ENCODE peak calls at places on chromosomes 5 and 9, in seven cellular contexts. E is HuH-7, S is T follicular helper cell, V is stomach, L is fibroblast of the aortic adventitia, W is AG04450, T is mesothelial cell of epicardium. X is an unnamed sample.

GRCh38 chr9:124260769-124261603 is 3.2 kb downstream of the NEK6 start:
- DNase-seq in T (no peak), S (no peak), W (no peak), L (peak; percentile 82), E (no peak), V (peak; percentile 40), X (peak; percentile 83)

GRCh38 chr5:21142791-21143190 is 1154.8 kb upstream of the CDH18 start:
- DNase-seq in T (no peak), V (no peak), L (no peak), W (no peak), E (no peak), S (no peak), X (no peak)

GRCh38 chr5:14182761-14183160 is 39.6 kb downstream of the TRIO start:
- DNase-seq in T (no peak), V (no peak), E (no peak), L (no peak), S (no peak), W (no peak), X (no peak)

GRCh38 chr9:134062461-134063087 is 5.3 kb downstream of the BRD3 start:
- DNase-seq in E (no peak), T (no peak), S (no peak), V (no peak), W (no peak), L (no peak), X (no peak)

GRCh38 chr5:159210306-159210722 is 961 bp upstream of the RNF145 start:
- DNase-seq in S (no peak), W (no peak), L (no peak), T (no peak), E (peak; percentile 59), V (no peak), X (no peak)

GRCh38 chr5:178356459-178356872 is 123.9 kb upstream of the PHYKPL start:
- DNase-seq in S (no peak), L (no peak), E (no peak), W (no peak), V (peak; percentile 49), T (peak; percentile 64), X (no peak)

GRCh38 chr5:171295299-171295698 is 13.7 kb upstream of the TLX3 start:
- DNase-seq in E (no peak), S (no peak), V (no peak), W (no peak), T (no peak), L (no peak), X (peak; percentile 41)

GRCh38 chr9:111598730-111599091 is 736 bp downstream of the PTGR1 start:
- DNase-seq in W (no peak), L (peak; percentile 60), E (peak; percentile 38), T (peak; percentile 44), V (peak; percentile 41), S (no peak), X (peak; percentile 44)

GRCh38 chr9:85943757-85944430 is 2.9 kb downstream of the NAA35 start:
- DNase-seq in T (no peak), L (no peak), W (no peak), E (no peak), S (no peak), V (no peak), X (no peak)

GRCh38 chr9:135145312-135145711 is 57.8 kb downstream of the OLFM1 start:
- DNase-seq in V (no peak), W (no peak), T (no peak), E (no peak), L (no peak), S (no peak), X (no peak)

X was measured in fibroblast of lung.